ENCODE peak calls at places on chromosomes 1 and 21, in four cellular contexts. One of them, this sample, is unnamed.

GRCh38 chr1:176826265-176826664 is 338.2 kb downstream of the ASTN1 start:
- DNase-seq in A549: no peak
- DNase-seq in HepG2: no peak
- DNase-seq in K562: no peak
- DNase-seq in this sample: no peak

GRCh38 chr21:45829566-45830147 is 151.9 kb upstream of the COL6A1 start:
- DNase-seq in A549: no peak
- DNase-seq in HepG2: no peak
- DNase-seq in K562: no peak
- DNase-seq in this sample: no peak

GRCh38 chr21:31473685-31474345 is 129.8 kb upstream of the TIAM1 start:
- DNase-seq in A549: no peak
- DNase-seq in HepG2: no peak
- DNase-seq in K562: no peak
- DNase-seq in this sample: no peak

GRCh38 chr1:215523128-215523861 is 43.8 kb upstream of the KCTD3 start:
- DNase-seq in A549: no peak
- DNase-seq in HepG2: no peak
- DNase-seq in K562: no peak
- DNase-seq in this sample: peak

GRCh38 chr1:218347713-218348627 is 2.8 kb downstream of the TGFB2 start:
- DNase-seq in A549: peak
- DNase-seq in HepG2: no peak
- DNase-seq in K562: no peak
- DNase-seq in this sample: peak

GRCh38 chr1:212613440-212614335 is 5.1 kb downstream of the ATF3 start:
- DNase-seq in A549: no peak
- DNase-seq in HepG2: no peak
- DNase-seq in K562: no peak
- DNase-seq in this sample: no peak

GRCh38 chr1:39089811-39090519 is 63.8 kb downstream of the NDUFS5 start:
- DNase-seq in A549: no peak
- DNase-seq in HepG2: no peak
- DNase-seq in K562: no peak
- DNase-seq in this sample: no peak

GRCh38 chr1:10899490-10900264 is 103.2 kb upstream of the CASZ1 start:
- DNase-seq in A549: no peak
- DNase-seq in HepG2: no peak
- DNase-seq in K562: no peak
- DNase-seq in this sample: no peak

GRCh38 chr1:214583113-214583512 is 19.9 kb upstream of the CENPF start:
- DNase-seq in A549: no peak
- DNase-seq in HepG2: no peak
- DNase-seq in K562: no peak
- DNase-seq in this sample: no peak

GRCh38 chr1:156657161-156657970 is 15.4 kb downstream of the BCAN start:
- DNase-seq in A549: peak
- DNase-seq in HepG2: no peak
- DNase-seq in K562: peak
- DNase-seq in this sample: peak

GRCh38 chr1:235156265-235156664 is 4.8 kb downstream of the RBM34 start:
- DNase-seq in A549: no peak
- DNase-seq in HepG2: peak
- DNase-seq in K562: no peak
- DNase-seq in this sample: no peak

DNA sequence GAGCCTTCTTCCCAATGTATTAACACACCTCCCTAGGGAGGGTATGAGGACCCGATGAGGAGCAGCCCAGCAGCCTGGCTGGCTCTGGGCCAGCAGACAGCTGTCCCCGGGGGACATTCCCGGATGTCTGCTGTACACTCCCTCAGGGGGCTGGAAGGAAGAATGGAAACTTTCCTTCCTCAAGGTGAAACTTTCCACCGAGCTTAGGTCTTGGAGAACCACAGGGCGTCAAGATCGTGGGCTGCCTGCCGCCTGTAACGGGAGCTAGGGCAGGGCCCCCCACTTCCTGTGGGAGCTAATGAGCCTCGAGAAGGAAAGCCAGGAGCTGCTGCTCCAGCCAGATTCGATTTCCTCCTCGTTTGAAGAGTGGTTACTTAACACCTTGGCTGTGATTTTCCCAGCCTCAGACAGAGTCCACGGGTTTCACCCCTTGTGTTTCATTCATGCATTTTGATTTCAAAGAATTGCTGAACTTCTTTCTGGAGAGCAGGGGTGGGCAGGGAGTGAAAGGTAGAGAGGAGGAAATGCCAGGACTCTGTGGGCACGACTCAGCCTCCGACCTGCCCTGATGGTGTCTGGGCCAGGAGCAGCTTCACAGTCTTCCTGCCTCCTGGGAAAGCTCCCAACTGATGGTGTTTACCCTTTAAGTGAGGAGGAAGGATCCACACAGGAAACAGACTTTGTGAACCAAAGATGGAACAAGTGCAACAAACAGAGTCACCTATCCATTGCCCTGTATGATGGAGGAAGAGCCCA is 29.7 kb downstream of the UBE2T start:
- DNase-seq in A549: no peak
- DNase-seq in HepG2: no peak
- DNase-seq in K562: no peak
- DNase-seq in this sample: no peak
- TF ChIP-seq SMC3 in A549: no peak
- TF ChIP-seq SMC3 in HepG2: no peak
- TF ChIP-seq SMC3 in K562: no peak
- TF ChIP-seq SMC3 in this sample: no peak

GRCh38 chr1:187185389-187185788 is 356.6 kb downstream of the PLA2G4A start:
- DNase-seq in A549: no peak
- DNase-seq in HepG2: no peak
- DNase-seq in K562: no peak
- DNase-seq in this sample: no peak
- H3K4me2 ChIP-seq in A549: no peak
- H3K4me2 ChIP-seq in HepG2: no peak
- H3K4me2 ChIP-seq in K562: no peak
- H3K4me2 ChIP-seq in this sample: no peak

DNA sequence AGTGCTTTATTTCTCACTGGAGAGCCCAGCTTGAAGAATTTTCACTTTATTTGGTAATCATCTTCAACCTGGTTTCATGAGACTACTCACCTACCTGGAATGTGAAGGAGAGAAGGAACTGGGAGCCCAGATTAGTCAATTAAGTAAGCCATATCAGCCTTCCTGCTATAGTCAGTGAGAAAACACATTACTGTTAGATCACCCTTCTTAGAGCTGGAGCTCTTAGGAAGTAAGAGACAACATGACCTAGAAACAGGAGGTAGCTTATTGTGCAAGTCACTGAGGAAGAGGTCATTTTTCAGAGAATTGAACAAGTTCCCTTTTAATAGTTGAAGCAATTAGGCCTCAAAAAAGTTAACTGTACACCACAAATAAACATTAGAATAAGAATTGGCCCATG is 49.2 kb upstream of the TEKT2 start:
- DNase-seq in A549: peak
- DNase-seq in HepG2: no peak
- DNase-seq in K562: no peak
- DNase-seq in this sample: peak
- TF ChIP-seq BHLHE40 in A549: no peak
- TF ChIP-seq BHLHE40 in HepG2: no peak
- TF ChIP-seq BHLHE40 in K562: no peak
- TF ChIP-seq BHLHE40 in this sample: no peak

DNA sequence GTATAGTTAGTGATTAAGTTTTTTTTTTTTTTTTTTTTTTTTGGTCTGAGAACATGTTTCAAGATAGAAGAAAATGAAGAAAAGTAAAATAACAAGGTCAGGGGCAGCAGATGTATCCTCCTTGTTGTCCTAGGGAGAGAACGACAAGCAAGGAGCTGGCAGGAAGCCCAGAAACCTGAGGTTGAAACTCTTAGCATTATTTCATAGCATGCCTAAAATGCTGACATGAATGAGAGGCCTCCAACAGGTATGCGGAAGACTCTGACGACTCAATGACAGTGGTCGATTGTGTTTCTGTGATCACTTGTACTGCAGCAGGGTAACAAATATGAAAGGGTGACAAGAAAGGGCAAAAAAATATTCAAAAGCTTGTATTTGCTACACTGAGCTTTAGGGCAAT is 415.9 kb downstream of the PLA2G4A start:
- DNase-seq in A549: no peak
- DNase-seq in HepG2: no peak
- DNase-seq in K562: no peak
- DNase-seq in this sample: no peak
- TF ChIP-seq SMC3 in A549: no peak
- TF ChIP-seq SMC3 in HepG2: no peak
- TF ChIP-seq SMC3 in K562: no peak
- TF ChIP-seq SMC3 in this sample: no peak

GRCh38 chr21:33662046-33662445 is 19.7 kb downstream of the ITSN1 start:
- DNase-seq in A549: no peak
- DNase-seq in HepG2: no peak
- DNase-seq in K562: no peak
- DNase-seq in this sample: no peak
- H3K4me2 ChIP-seq in A549: no peak
- H3K4me2 ChIP-seq in HepG2: no peak
- H3K4me2 ChIP-seq in K562: no peak
- H3K4me2 ChIP-seq in this sample: no peak

DNA sequence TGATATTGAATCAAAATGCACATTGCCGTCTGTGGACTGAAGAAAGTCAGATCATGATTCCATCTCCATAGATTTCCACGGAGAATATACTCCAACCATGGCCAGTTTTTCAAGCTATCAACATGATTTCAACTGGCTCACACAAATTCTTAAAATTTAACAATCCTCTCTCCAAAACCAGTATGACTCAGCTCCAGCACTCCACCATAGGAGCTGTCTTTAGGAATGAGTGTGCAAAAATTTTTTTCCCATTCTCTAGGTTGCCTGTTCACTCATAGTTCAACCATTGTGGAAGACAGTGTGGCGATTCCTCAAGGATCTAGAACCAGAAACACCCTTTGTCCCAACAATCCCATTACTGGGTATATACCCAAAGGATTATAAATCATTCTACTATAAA is 40.8 kb downstream of the RGL1 start:
- DNase-seq in A549: no peak
- DNase-seq in HepG2: no peak
- DNase-seq in K562: no peak
- DNase-seq in this sample: peak
- TF ChIP-seq BHLHE40 in A549: no peak
- TF ChIP-seq BHLHE40 in HepG2: no peak
- TF ChIP-seq BHLHE40 in K562: no peak
- TF ChIP-seq BHLHE40 in this sample: no peak

GRCh38 chr21:25573409-25574206 is 33.7 kb downstream of the MRPL39 start:
- DNase-seq in A549: peak
- DNase-seq in HepG2: peak
- DNase-seq in K562: peak
- DNase-seq in this sample: peak
- TF ChIP-seq SMC3 in A549: no peak
- TF ChIP-seq SMC3 in HepG2: no peak
- TF ChIP-seq SMC3 in K562: no peak
- TF ChIP-seq SMC3 in this sample: no peak

This sample was measured in IMR-90.